ENCODE peak calls at places on chromosome 13, in seven cellular contexts. I, B, K, D, P, Y and A are unnamed samples.
A peak's percentile ranks its signal among the peaks of the same experiment; 100 is the strongest.

GRCh38 chr13:63909726-63910125 is 2494.1 kb upstream of the PCDH20 start:
- DNase-seq in I (no peak), B (no peak), K (no peak), D (no peak), P (no peak), Y (no peak), A (no peak)

GRCh38 chr13:44237276-44237767 is 136.3 kb upstream of the SERP2 start:
- DNase-seq in I (no peak), B (peak; percentile 53), K (no peak), D (peak; percentile 90), P (no peak), Y (no peak), A (no peak)

GRCh38 chr13:95968906-95969305 is 84.3 kb downstream of the UGGT2 start:
- DNase-seq in I (no peak), B (no peak), K (no peak), D (no peak), P (no peak), Y (no peak), A (no peak)

GRCh38 chr13:66021846-66022245 is 1208.3 kb downstream of the PCDH9 start:
- DNase-seq in I (no peak), B (no peak), K (no peak), D (no peak), P (no peak), Y (no peak), A (no peak)

GRCh38 chr13:113397606-113398425 is 33.9 kb upstream of the GRTP1 start:
- DNase-seq in I (peak; percentile 67), B (no peak), K (no peak), D (no peak), P (peak; percentile 43), Y (no peak), A (no peak)

GRCh38 chr13:48156466-48156865 is 61.6 kb upstream of the MED4 start:
- DNase-seq in I (peak; percentile 55), B (peak; percentile 69), K (peak; percentile 63), D (no peak), P (peak; percentile 37), Y (no peak), A (no peak)

GRCh38 chr13:83780201-83780600 is 102.1 kb downstream of the SLITRK1 start:
- DNase-seq in I (peak; percentile 64), B (peak; percentile 24), K (no peak), D (no peak), P (peak; percentile 82), Y (no peak), A (no peak)

GRCh38 chr13:61833228-61833627 is 417.6 kb upstream of the PCDH20 start:
- DNase-seq in I (no peak), B (no peak), K (no peak), D (no peak), P (no peak), Y (no peak), A (no peak)

GRCh38 chr13:112229992-112230872 is 145.9 kb upstream of the SPACA7 start:
- DNase-seq in I (no peak), B (no peak), K (no peak), D (no peak), P (no peak), Y (no peak), A (no peak)

GRCh38 chr13:51632643-51633357 is 48.5 kb downstream of the WDFY2 start:
- DNase-seq in I (peak; percentile 64), B (no peak), K (no peak), D (no peak), P (peak; percentile 49), Y (peak; percentile 54), A (peak; percentile 9)

GRCh38 chr13:33634526-33635111 is 183.3 kb upstream of the RFC3 start:
- DNase-seq in I (no peak), B (no peak), K (no peak), D (no peak), P (no peak), Y (no peak), A (no peak)

GRCh38 chr13:109370486-109370885 is 415.9 kb downstream of the IRS2 start:
- DNase-seq in I (no peak), B (no peak), K (no peak), D (no peak), P (no peak), Y (no peak), A (no peak)

GRCh38 chr13:111620586-111620985 is 300.1 kb downstream of the TEX29 start:
- DNase-seq in I (peak; percentile 35), B (no peak), K (no peak), D (no peak), P (no peak), Y (no peak), A (no peak)

GRCh38 chr13:42101821-42102580 is 53.6 kb downstream of the DGKH start:
- DNase-seq in I (no peak), B (no peak), K (no peak), D (no peak), P (no peak), Y (no peak), A (no peak)

GRCh38 chr13:42807236-42807635 is 25.9 kb downstream of the FAM216B start:
- DNase-seq in I (no peak), B (no peak), K (no peak), D (no peak), P (no peak), Y (no peak), A (no peak)

GRCh38 chr13:95784891-95785290 is 108.0 kb downstream of the DNAJC3 start:
- DNase-seq in I (no peak), B (no peak), K (no peak), D (no peak), P (no peak), Y (no peak), A (no peak)

GRCh38 chr13:44106231-44107152 is 226.8 kb downstream of the LACC1 start:
- DNase-seq in I (no peak), B (no peak), K (no peak), D (peak; percentile 40), P (no peak), Y (no peak), A (no peak)

GRCh38 chr13:35888327-35888940 is 242.7 kb downstream of the DCLK1 start:
- DNase-seq in I (no peak), B (no peak), K (no peak), D (no peak), P (peak; percentile 13), Y (no peak), A (peak; percentile 77)

GRCh38 chr13:99522288-99522687 is 21.0 kb downstream of the TM9SF2 start:
- DNase-seq in I (no peak), B (no peak), K (no peak), D (no peak), P (no peak), Y (no peak), A (no peak)

GRCh38 chr13:64758520-64758919 is 2471.6 kb downstream of the PCDH9 start:
- DNase-seq in I (peak; percentile 43), B (no peak), K (no peak), D (no peak), P (peak; percentile 64), Y (no peak), A (no peak)

GRCh38 chr13:100388923-100389322 is 199.7 kb downstream of the GGACT start:
- DNase-seq in I (no peak), B (peak; percentile 41), K (no peak), D (no peak), P (no peak), Y (no peak), A (no peak)

GRCh38 chr13:21757721-21758120 is 86.8 kb downstream of the FGF9 start:
- DNase-seq in I (no peak), B (no peak), K (no peak), D (no peak), P (no peak), Y (no peak), A (no peak)

GRCh38 chr13:44487989-44488388 is 88.1 kb downstream of the TSC22D1 start:
- DNase-seq in I (no peak), B (no peak), K (no peak), D (no peak), P (no peak), Y (no peak), A (no peak)

GRCh38 chr13:21481359-21481758 is 22.3 kb upstream of the ZDHHC20 start:
- DNase-seq in I (no peak), B (no peak), K (no peak), D (no peak), P (no peak), Y (no peak), A (no peak)

GRCh38 chr13:113955235-113955634 is 18.6 kb downstream of the C13orf46 start:
- DNase-seq in I (no peak), B (no peak), K (no peak), D (no peak), P (no peak), Y (no peak), A (no peak)

GRCh38 chr13:32472194-32472621 is 44.3 kb upstream of the N4BP2L1 start:
- DNase-seq in I (no peak), B (no peak), K (no peak), D (no peak), P (no peak), Y (no peak), A (no peak)

GRCh38 chr13:112096959-112097358 is 30.0 kb downstream of the SOX1 start:
- DNase-seq in I (no peak), B (no peak), K (no peak), D (no peak), P (no peak), Y (no peak), A (no peak)

GRCh38 chr13:106295971-106296370 is 239.5 kb downstream of the EFNB2 start:
- DNase-seq in I (no peak), B (peak; percentile 32), K (no peak), D (no peak), P (no peak), Y (no peak), A (no peak)

GRCh38 chr13:98937911-98938381 is 39.9 kb downstream of the DOCK9 start:
- DNase-seq in I (peak; percentile 94), B (no peak), K (no peak), D (no peak), P (peak; percentile 94), Y (no peak), A (no peak)

GRCh38 chr13:21060063-21060826 is 1.1 kb downstream of the LATS2 start:
- DNase-seq in I (peak; percentile 78), B (peak; percentile 24), K (no peak), D (peak; percentile 42), P (peak; percentile 77), Y (no peak), A (no peak)

GRCh38 chr13:50866817-50867640 is 23.5 kb upstream of the DLEU7 start:
- DNase-seq in I (no peak), B (no peak), K (no peak), D (no peak), P (no peak), Y (no peak), A (no peak)

GRCh38 chr13:43058318-43058674 is 34.9 kb downstream of the DNAJC15 start:
- DNase-seq in I (peak; percentile 65), B (no peak), K (no peak), D (peak; percentile 24), P (peak; percentile 83), Y (no peak), A (no peak)

GRCh38 chr13:101624210-101624922 is 171.9 kb downstream of the ITGBL1 start:
- DNase-seq in I (peak; percentile 56), B (peak; percentile 27), K (no peak), D (peak; percentile 7), P (peak; percentile 21), Y (no peak), A (no peak)

GRCh38 chr13:30409911-30410704 is 12.2 kb upstream of the UBE2L5 start:
- DNase-seq in I (no peak), B (no peak), K (no peak), D (peak; percentile 34), P (peak; percentile 13), Y (no peak), A (no peak)

GRCh38 chr13:28338202-28338601 is 156.7 kb downstream of the FLT1 start:
- DNase-seq in I (no peak), B (no peak), K (no peak), D (peak; percentile 27), P (no peak), Y (no peak), A (no peak)

GRCh38 chr13:28528848-28529247 is 33.9 kb upstream of the FLT1 start:
- DNase-seq in I (no peak), B (no peak), K (no peak), D (no peak), P (no peak), Y (no peak), A (no peak)

GRCh38 chr13:77316430-77316829 is 10.5 kb downstream of the MYCBP2 start:
- DNase-seq in I (no peak), B (no peak), K (no peak), D (no peak), P (no peak), Y (no peak), A (no peak)

GRCh38 chr13:85313761-85314503 is 485.3 kb downstream of the SLITRK6 start:
- DNase-seq in I (peak; percentile 50), B (no peak), K (no peak), D (no peak), P (peak; percentile 76), Y (no peak), A (no peak)